ENCODE peak calls at places on chromosomes 16 and 17, in six cellular contexts. S is right cardiac atrium, O is thoracic aorta, J is GM23338, M is foreskin fibroblast, Y is dorsolateral prefrontal cortex. L is an unnamed sample.

GRCh38 chr17:63772801-63773271 is 561 bp downstream of the CCDC47 start:
- DNase-seq in S (no peak), M (no peak), J (peak; percentile 9), O (no peak), Y (no peak), L (no peak)

GRCh38 chr16:12601290-12601900 is 202.3 kb downstream of the CPPED1 start:
- DNase-seq in S (no peak), Y (no peak), J (no peak), O (no peak), M (no peak), L (no peak)

GRCh38 chr17:76725580-76726230 is 701 bp downstream of the JMJD6 start:
- DNase-seq in S (peak; percentile 85), O (peak; percentile 51), J (peak; percentile 38), Y (peak; percentile 68), M (no peak), L (no peak)

GRCh38 chr17:39251997-39252396 is 26.3 kb upstream of the STAC2 start:
- DNase-seq in J (no peak), O (no peak), M (no peak), Y (no peak), S (no peak), L (no peak)

GRCh38 chr16:11136600-11136999 is 119.4 kb downstream of the SOCS1 start:
- DNase-seq in J (no peak), S (peak; percentile 66), M (no peak), Y (no peak), O (no peak), L (no peak)

GRCh38 chr17:60439501-60439900 is 17.2 kb downstream of the CHCT1 start:
- DNase-seq in M (no peak), S (no peak), Y (no peak), O (no peak), J (no peak), L (no peak)

GRCh38 chr17:32111141-32111771 is 31.0 kb upstream of the RHOT1 start:
- DNase-seq in M (peak; percentile 38), O (peak; percentile 13), Y (peak; percentile 52), J (peak; percentile 83), S (peak; percentile 62), L (no peak)

GRCh38 chr17:74599531-74599939 is 7.5 kb upstream of the CD300LD start:
- DNase-seq in M (no peak), S (no peak), J (no peak), Y (no peak), O (no peak), L (no peak)

GRCh38 chr16:88287219-88287618 is 95.5 kb upstream of the ZNF469 start:
- DNase-seq in O (no peak), S (no peak), J (peak; percentile 41), Y (no peak), M (no peak), L (no peak)

GRCh38 chr17:3919123-3919624 is 2.9 kb upstream of the P2RX1 start:
- DNase-seq in Y (no peak), O (peak; percentile 32), J (no peak), S (peak; percentile 63), M (no peak), L (no peak)

GRCh38 chr17:39738568-39738901 is 797 bp downstream of the GRB7 start:
- DNase-seq in O (no peak), J (peak; percentile 79), M (no peak), S (no peak), Y (no peak), L (no peak)

GRCh38 chr16:86059253-86060171 is 160.6 kb downstream of the IRF8 start:
- DNase-seq in O (no peak), J (no peak), Y (peak; percentile 57), S (peak; percentile 70), M (no peak), L (no peak)

GRCh38 chr16:48905632-48906031 is 295.7 kb upstream of the N4BP1 start:
- DNase-seq in Y (no peak), S (no peak), M (no peak), J (no peak), O (no peak), L (no peak)

GRCh38 chr17:57705921-57706695 is 39.0 kb downstream of the CCDC182 start:
- DNase-seq in J (no peak), M (no peak), S (no peak), Y (no peak), O (no peak), L (no peak)

GRCh38 chr17:78316115-78316866 is 43.6 kb downstream of the SOCS3 start:
- DNase-seq in Y (no peak), O (no peak), S (no peak), M (no peak), J (peak; percentile 47), L (no peak)

GRCh38 chr17:78318407-78318806 is 41.5 kb downstream of the SOCS3 start:
- DNase-seq in J (no peak), O (no peak), Y (no peak), S (no peak), M (no peak), L (no peak)

GRCh38 chr17:78318843-78319242 is 41.0 kb downstream of the SOCS3 start:
- DNase-seq in J (no peak), Y (no peak), M (no peak), O (no peak), S (no peak), L (no peak)

GRCh38 chr17:78316867-78317816 is 42.7 kb downstream of the SOCS3 start:
- DNase-seq in Y (no peak), O (no peak), M (peak; percentile 45), S (no peak), J (peak; percentile 93), L (no peak)

DNA sequence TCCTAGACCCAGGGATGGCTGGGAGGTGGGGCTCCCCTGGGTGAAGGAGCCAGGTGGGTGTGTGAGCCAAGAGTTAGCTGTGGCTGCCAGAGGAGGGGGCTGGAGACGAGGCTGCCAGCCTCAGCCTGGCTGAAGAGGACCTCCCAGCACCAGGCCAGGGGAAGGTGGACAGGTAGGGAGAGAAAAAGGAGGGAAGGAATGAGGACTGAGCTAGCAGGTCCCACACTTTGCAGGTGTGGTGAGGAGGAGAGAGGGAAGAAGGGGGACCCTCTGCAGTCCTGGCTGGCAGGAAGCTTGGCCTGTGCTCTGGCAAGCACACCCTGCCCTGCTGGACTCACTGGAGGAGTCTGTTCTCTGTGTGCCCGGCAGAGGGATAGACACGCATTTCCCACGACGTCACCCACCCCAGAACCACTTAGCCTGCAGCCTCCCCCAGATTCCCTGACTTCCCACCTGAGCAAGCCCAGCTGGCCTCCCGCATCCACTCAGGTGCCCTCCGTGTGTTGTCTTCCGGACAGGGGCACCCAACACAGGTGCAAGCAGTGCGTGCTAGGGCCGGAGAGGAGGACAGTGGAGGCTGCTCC is 42.0 kb downstream of the SOCS3 start:
- DNase-seq in M (no peak), J (no peak), S (no peak), Y (no peak), O (no peak), L (no peak)
- H3K4me3 ChIP-seq in M (no peak overlapping the region), J (no peak overlapping the region), S (no peak overlapping the region), Y (no peak overlapping the region), O (no peak overlapping the region), L (no peak overlapping the region)

GRCh38 chr17:2745317-2746037 is 4.0 kb downstream of the CCDC92B start:
- DNase-seq in J (no peak), S (no peak), Y (peak; percentile 49), M (no peak), O (no peak), L (no peak)
- H3K4me3 ChIP-seq in J (no peak overlapping the region), S (no peak overlapping the region), Y (no peak overlapping the region), M (no peak overlapping the region), O (no peak overlapping the region), L (no peak overlapping the region)

DNA sequence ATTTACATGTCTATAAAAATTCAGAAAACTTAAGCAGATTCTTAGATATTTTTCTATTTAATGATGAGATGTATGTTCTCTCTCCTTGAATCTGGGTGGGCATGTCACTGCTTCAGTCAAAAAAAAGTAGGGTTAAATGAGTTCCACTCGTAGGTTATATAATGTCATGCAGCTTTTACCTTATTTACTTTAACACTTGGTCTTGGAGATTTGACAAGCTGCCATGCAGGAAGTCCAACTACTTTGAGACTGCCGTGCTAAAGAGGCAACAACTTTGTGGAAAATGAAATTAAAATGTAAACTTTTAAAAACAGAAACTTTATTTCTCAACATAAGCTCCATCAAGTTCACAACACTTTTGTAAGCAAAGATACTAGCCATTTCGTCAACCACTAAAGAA is 1336.0 kb upstream of the CDH8 start:
- DNase-seq in M (no peak), J (no peak), Y (no peak), S (no peak), O (no peak), L (no peak)
- H3K4me3 ChIP-seq in M (no peak overlapping the region), J (no peak overlapping the region), Y (no peak overlapping the region), S (no peak overlapping the region), O (no peak overlapping the region), L (no peak overlapping the region)

DNA sequence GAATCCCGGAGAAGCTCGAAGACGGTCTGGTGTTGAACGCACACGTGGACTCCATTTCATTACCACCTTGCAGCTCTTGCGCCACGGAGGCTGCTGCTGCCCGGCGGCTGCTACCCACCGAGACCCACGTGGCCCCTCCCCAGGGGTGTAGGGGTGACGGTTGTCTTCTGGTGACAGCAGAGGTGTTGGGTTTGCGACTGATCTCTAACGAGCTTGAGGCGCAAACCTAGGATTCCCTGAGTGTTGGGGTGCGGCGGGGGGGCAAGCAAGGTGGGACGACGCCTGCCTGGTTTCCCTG is 1.7 kb upstream of the CBX4 start:
- DNase-seq in Y (no peak), O (no peak), S (no peak), J (no peak), M (no peak), L (no peak)
- H3K4me3 ChIP-seq in Y (no peak overlapping the region), O (peak overlapping the region; percentile 90), S (no peak overlapping the region), J (peak overlapping the region; percentile 64), M (no peak overlapping the region), L (no peak overlapping the region)

DNA sequence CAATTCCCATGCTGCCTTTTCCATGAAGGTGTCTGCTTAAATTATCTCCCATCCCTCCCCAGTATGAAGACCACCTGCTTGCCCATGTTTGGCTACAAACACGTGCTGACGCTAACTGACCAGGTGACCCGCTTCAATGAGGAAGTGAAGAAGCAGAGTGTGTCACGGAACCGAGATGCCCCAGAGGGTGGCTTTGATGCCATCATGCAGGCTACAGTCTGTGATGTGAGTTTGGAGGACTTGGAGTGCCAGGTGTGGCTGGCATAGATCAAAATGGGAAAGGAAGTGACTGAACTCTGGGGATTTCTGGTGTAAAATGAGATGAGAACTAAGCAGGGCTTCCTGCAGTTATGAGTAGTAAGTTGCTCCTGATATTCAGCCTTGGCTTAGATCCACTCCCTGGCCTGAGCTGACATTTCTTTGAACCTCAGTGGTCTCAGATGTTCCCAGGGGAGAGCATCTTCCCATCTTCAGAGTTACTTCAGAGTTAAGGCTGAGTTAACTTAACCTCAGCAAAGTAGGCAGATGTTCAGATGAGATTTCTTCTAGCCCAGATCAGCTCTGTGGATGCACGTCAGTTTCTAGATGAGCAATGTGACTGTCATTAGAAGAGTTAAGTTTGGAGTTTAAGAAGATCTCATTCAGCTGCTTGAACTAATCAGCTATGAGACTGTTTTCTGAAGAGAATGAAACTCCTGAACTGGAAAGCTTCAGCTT is 32.7 kb downstream of the ITGB3 start:
- DNase-seq in M (no peak), O (no peak), Y (no peak), S (no peak), J (no peak), L (no peak)
- H3K4me3 ChIP-seq in M (no peak overlapping the region), O (no peak overlapping the region), Y (no peak overlapping the region), S (no peak overlapping the region), J (no peak overlapping the region), L (no peak overlapping the region)

GRCh38 chr16:83901101-83901500 is 2.2 kb downstream of the MLYCD start:
- DNase-seq in M (peak; percentile 10), Y (no peak), O (no peak), S (no peak), J (no peak), L (no peak)
- H3K4me3 ChIP-seq in M (no peak overlapping the region), Y (peak overlapping the region; percentile 86), O (no peak overlapping the region), S (peak overlapping the region; percentile 78), J (no peak overlapping the region), L (no peak overlapping the region)

GRCh38 chr16:67249762-67250327 is 1.1 kb downstream of the SLC9A5 start:
- DNase-seq in O (no peak), M (no peak), J (no peak), Y (no peak), S (peak; percentile 5), L (no peak)
- H3K4me3 ChIP-seq in O (no peak overlapping the region), M (peak overlapping the region; percentile 65), J (peak overlapping the region; percentile 89), Y (peak overlapping the region; percentile 77), S (no peak overlapping the region), L (peak overlapping the region; percentile 52)

L was measured in BJ.